ENCODE peak calls at places on chromosomes 6 and 20, in eight cellular contexts. I is NB4, R is A549, A is Peyer's patch, J is testis, M is uterus, H is heart left ventricle, L is body of pancreas. P is an unnamed sample.

GRCh38 chr20:51228763-51229162 is 205.9 kb upstream of the KCNG1 start:
- DNase-seq in R (no peak), H (no peak), I (no peak), A (no peak), L (no peak), M (no peak), J (no peak), P (no peak)

GRCh38 chr6:96542702-96543101 is 20.2 kb upstream of the FHL5 start:
- DNase-seq in A (no peak), I (no peak), J (no peak), H (no peak), M (no peak), R (no peak), L (no peak), P (no peak)

GRCh38 chr20:1818895-1819294 is 76.3 kb upstream of the SIRPA start:
- DNase-seq in M (no peak), L (no peak), I (no peak), J (no peak), H (no peak), R (no peak), A (no peak), P (no peak)

GRCh38 chr20:24785141-24785924 is 163.7 kb upstream of the CST7 start:
- DNase-seq in I (no peak), R (no peak), J (no peak), L (no peak), M (no peak), H (no peak), A (no peak), P (no peak)

GRCh38 chr6:168381726-168382458 is 59.1 kb upstream of the SMOC2 start:
- DNase-seq in R (no peak), I (no peak), H (no peak), J (no peak), A (peak), L (no peak), M (no peak), P (no peak)

GRCh38 chr20:20820104-20820503 is 107.7 kb upstream of the RALGAPA2 start:
- DNase-seq in A (no peak), J (peak), L (peak), H (no peak), I (peak), M (no peak), R (peak), P (no peak)

GRCh38 chr6:45697605-45698004 is 318.1 kb downstream of the CLIC5 start:
- DNase-seq in J (no peak), L (no peak), A (no peak), M (no peak), I (peak), H (no peak), R (no peak), P (no peak)

GRCh38 chr6:139920027-139920851 is 545.8 kb upstream of the CITED2 start:
- DNase-seq in H (no peak), R (no peak), M (no peak), J (no peak), A (no peak), I (peak), L (no peak), P (no peak)

GRCh38 chr20:10370091-10370887 is 63.7 kb downstream of the MKKS start:
- DNase-seq in H (no peak), R (peak), J (no peak), L (no peak), M (no peak), I (no peak), A (no peak), P (no peak)

GRCh38 chr20:57523782-57524181 is 1.2 kb downstream of the CTCFL start:
- DNase-seq in I (no peak), A (no peak), R (no peak), M (no peak), J (no peak), L (no peak), H (no peak), P (no peak)

GRCh38 chr20:44231193-44231592 is 15.9 kb upstream of the GDAP1L1 start:
- DNase-seq in I (no peak), M (no peak), A (no peak), R (no peak), J (no peak), L (no peak), H (no peak), P (no peak)

GRCh38 chr6:160041608-160042007 is 72.7 kb downstream of the IGF2R start:
- DNase-seq in I (no peak), H (peak), J (peak), R (no peak), M (no peak), L (peak), A (no peak), P (peak)

GRCh38 chr6:37807656-37808055 is 11.9 kb upstream of the ZFAND3 start:
- DNase-seq in R (no peak), I (no peak), L (peak), H (no peak), J (peak), A (no peak), M (no peak), P (peak)

GRCh38 chr20:1038205-1038604 is 36.1 kb upstream of the RSPO4 start:
- DNase-seq in A (no peak), L (no peak), I (no peak), M (no peak), H (no peak), J (no peak), R (no peak), P (no peak)

GRCh38 chr6:38063973-38064372 is 244.4 kb downstream of the ZFAND3 start:
- DNase-seq in A (no peak), I (no peak), M (no peak), H (no peak), J (no peak), L (no peak), R (no peak), P (no peak)

GRCh38 chr6:144931172-144932035 is 646.3 kb downstream of the UTRN start:
- DNase-seq in M (no peak), I (peak), L (peak), H (no peak), R (peak), A (no peak), J (peak), P (no peak)

GRCh38 chr6:131652472-131652871 is 15.4 kb downstream of the ENPP3 start:
- DNase-seq in M (no peak), L (no peak), I (no peak), J (no peak), R (no peak), H (no peak), A (no peak), P (no peak)

GRCh38 chr6:125584468-125584939 is 164.9 kb upstream of the HEY2 start:
- DNase-seq in M (no peak), H (peak), R (no peak), A (no peak), L (no peak), I (no peak), J (peak), P (peak)

GRCh38 chr6:36432151-36432633 is 10.5 kb downstream of the PXT1 start:
- DNase-seq in R (no peak), J (no peak), M (no peak), A (no peak), I (no peak), H (no peak), L (no peak), P (no peak)

GRCh38 chr6:49515485-49516146 is 15.9 kb downstream of the GLYATL3 start:
- DNase-seq in R (no peak), L (no peak), M (no peak), H (no peak), A (no peak), I (no peak), J (no peak), P (no peak)

GRCh38 chr20:19274412-19275015 is 62.1 kb downstream of the SLC24A3 start:
- DNase-seq in J (peak), A (no peak), L (no peak), R (no peak), I (no peak), H (peak), M (peak), P (peak)

GRCh38 chr20:32972181-32973076 is 31.8 kb downstream of the SUN5 start:
- DNase-seq in J (no peak), A (no peak), I (peak), L (no peak), M (no peak), H (no peak), R (no peak), P (no peak)

GRCh38 chr6:135880066-135880972 is 28.8 kb downstream of the PDE7B start:
- DNase-seq in R (peak), J (no peak), H (no peak), I (peak), A (no peak), M (no peak), L (no peak), P (no peak)

GRCh38 chr6:35037289-35038038 is 103.7 kb downstream of the TCP11 start:
- DNase-seq in M (no peak), H (no peak), J (no peak), R (no peak), L (no peak), A (no peak), I (no peak), P (no peak)

GRCh38 chr20:33130553-33130952 is 37.4 kb upstream of the BPIFA2 start:
- DNase-seq in R (no peak), J (no peak), M (no peak), H (no peak), I (no peak), A (no peak), L (no peak), P (peak)

GRCh38 chr6:144144996-144145395 is 5.3 kb upstream of the STX11 start:
- DNase-seq in M (no peak), I (no peak), A (no peak), J (no peak), H (no peak), L (no peak), R (no peak), P (no peak)

GRCh38 chr6:166724576-166724975 is 97.5 kb upstream of the RPS6KA2 start:
- DNase-seq in A (no peak), H (no peak), L (no peak), R (no peak), I (no peak), J (no peak), M (no peak), P (no peak)

GRCh38 chr6:134171517-134171916 is 119.1 kb upstream of the SLC2A12 start:
- DNase-seq in L (no peak), I (no peak), R (no peak), J (no peak), H (no peak), M (no peak), A (no peak), P (no peak)

GRCh38 chr20:30286157-30286556 is 971.3 kb upstream of the DEFB115 start:
- DNase-seq in L (peak), A (no peak), R (no peak), H (no peak), M (no peak), J (no peak), I (no peak), P (no peak)

GRCh38 chr20:64156136-64156885 is 7.9 kb upstream of the MYT1 start:
- DNase-seq in J (no peak), H (no peak), L (no peak), R (no peak), A (no peak), M (no peak), I (no peak), P (no peak)

GRCh38 chr20:4898845-4899244 is 102.5 kb downstream of the SLC23A2 start:
- DNase-seq in L (no peak), J (no peak), I (no peak), A (no peak), M (no peak), H (no peak), R (no peak), P (no peak)

GRCh38 chr6:41720783-41721182 is 14.6 kb downstream of the TFEB start:
- DNase-seq in L (no peak), A (no peak), J (no peak), M (no peak), H (no peak), R (no peak), I (no peak), P (no peak)

GRCh38 chr6:107811591-107812218 is 12.4 kb downstream of the SCML4 start:
- DNase-seq in H (no peak), I (no peak), M (no peak), L (peak), J (peak), A (no peak), R (peak), P (no peak)

GRCh38 chr6:93727447-93727846 is 308.1 kb upstream of the EPHA7 start:
- DNase-seq in I (no peak), J (no peak), H (no peak), L (no peak), R (no peak), M (no peak), A (no peak), P (no peak)

GRCh38 chr6:75819776-75820487 is 70.9 kb downstream of the MYO6 start:
- DNase-seq in J (no peak), R (no peak), A (no peak), M (no peak), I (no peak), L (no peak), H (no peak), P (no peak)

GRCh38 chr6:34556493-34556892 is 364 bp upstream of the SPDEF start:
- DNase-seq in A (no peak), L (no peak), I (no peak), M (no peak), J (no peak), R (no peak), H (no peak), P (no peak)

GRCh38 chr6:93299622-93300021 is 119.7 kb downstream of the EPHA7 start:
- DNase-seq in M (no peak), R (no peak), H (no peak), L (no peak), J (no peak), A (no peak), I (no peak), P (no peak)

GRCh38 chr6:155228549-155229166 is 35.2 kb upstream of the CLDN20 start:
- DNase-seq in R (no peak), L (no peak), A (no peak), J (no peak), M (no peak), I (no peak), H (no peak), P (no peak)

GRCh38 chr6:133863228-133863627 is 25.7 kb upstream of the TCF21 start:
- DNase-seq in M (no peak), J (no peak), H (no peak), R (no peak), L (no peak), I (no peak), A (no peak), P (no peak)

DNA sequence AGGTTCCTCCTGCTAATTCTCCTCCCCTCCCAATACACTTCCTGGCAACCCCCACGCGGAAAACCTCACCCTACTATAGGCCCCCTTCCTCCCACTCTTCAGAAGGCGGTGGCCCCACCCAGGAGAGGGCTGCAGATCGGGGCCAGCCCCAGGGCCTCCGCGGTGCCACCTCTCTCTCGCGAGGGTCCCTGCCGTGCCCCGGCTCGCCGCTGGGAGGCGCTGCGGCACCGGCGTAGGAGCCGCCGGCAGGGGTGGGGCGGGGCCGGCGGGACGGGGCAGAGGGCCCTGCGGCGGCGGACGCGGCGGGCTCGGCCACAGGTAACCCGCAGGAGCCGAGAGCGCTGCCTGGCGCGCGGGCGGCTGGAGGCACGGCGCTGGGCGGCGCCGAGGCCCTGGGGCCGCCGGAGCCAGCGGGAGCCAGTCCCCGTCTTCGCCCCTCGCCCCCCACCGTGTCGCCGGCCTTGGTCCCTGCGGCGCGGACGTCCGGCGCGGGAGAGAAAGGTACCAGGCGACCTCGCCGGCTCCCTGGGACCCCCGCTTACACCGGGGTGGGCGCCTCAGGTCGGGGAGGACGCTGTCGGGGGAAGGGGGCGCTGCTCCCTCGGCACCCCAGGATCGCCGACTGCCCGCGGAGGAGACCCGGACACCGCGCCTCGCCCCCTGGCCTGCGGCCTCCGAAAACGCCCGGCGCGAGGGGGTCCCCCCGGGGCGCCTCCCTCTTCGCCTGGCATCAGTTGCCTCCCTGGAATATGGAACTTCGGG is at the start of gene ANKRD6:
- DNase-seq in H (peak), A (peak), L (peak), R (peak), M (peak), I (peak), J (peak), P (peak)
- TF ChIP-seq POLR2A in H (peak), A (no peak), L (peak), R (no peak), M (no peak), I (no peak), J (no peak), P (no peak)

GRCh38 chr6:27178001-27178730 is 69.3 kb upstream of the PRSS16 start:
- DNase-seq in I (peak), H (peak), J (peak), A (no peak), M (peak), L (peak), R (peak), P (peak)
- TF ChIP-seq POLR2A in I (peak), H (peak), J (no peak), A (no peak), M (peak), L (no peak), R (no peak), P (no peak)

GRCh38 chr20:7916648-7917047 is 23.6 kb downstream of the HAO1 start:
- DNase-seq in A (no peak), H (no peak), J (no peak), L (no peak), M (no peak), I (no peak), R (no peak), P (no peak)
- TF ChIP-seq POLR2A in A (no peak), H (no peak), J (no peak), L (no peak), M (no peak), I (no peak), R (no peak), P (no peak)

DNA sequence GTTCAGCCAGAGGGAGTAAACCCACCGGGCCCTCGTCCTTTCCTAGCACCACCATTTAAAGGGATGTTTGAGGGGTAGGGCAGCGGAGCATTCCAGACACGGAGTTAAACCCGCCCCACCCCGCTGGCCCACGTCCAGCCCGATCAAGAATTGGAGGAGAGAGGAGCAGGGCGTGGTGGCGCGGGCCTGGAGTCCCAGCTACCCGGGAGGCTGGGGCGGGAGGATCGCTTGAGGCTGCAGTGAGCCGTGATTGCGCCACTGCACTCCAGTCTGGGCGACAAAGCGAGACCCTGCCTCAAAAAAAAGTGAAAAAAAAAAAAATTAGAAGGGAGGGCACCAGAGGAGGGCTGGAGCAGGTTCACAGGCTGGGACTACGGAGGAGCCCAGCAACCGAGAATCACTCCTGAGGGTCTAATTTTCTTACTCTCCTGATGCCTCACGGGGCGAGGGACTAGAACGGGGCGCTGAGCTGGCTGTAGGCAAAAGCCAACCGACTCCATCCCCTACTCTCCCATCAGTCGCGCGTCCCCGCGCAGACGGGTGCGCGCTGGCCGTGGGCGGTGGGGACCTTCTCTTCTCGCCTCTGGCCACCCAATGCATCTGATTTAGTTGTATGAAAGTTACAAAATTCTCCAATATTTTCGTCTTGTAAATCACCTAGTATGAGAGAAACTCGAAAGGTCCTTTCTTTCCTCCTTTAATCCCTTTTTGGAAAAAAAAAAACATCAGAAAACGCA is 6.1 kb upstream of the HSPA1B start:
- DNase-seq in I (peak), A (peak), H (peak), L (peak), R (peak), J (peak), M (peak), P (peak)
- TF ChIP-seq POLR2A in I (peak), A (no peak), H (peak), L (no peak), R (no peak), J (no peak), M (peak), P (peak)

GRCh38 chr20:3808544-3808943 is 11.8 kb upstream of the AP5S1 start:
- DNase-seq in L (no peak), J (no peak), I (no peak), A (no peak), R (no peak), M (no peak), H (no peak), P (no peak)

GRCh38 chr20:3805594-3806264 is 9.6 kb downstream of the CDC25B start:
- DNase-seq in I (peak), H (peak), R (no peak), M (no peak), L (no peak), J (no peak), A (peak), P (no peak)

GRCh38 chr20:3804781-3805180 is 8.7 kb downstream of the CDC25B start:
- DNase-seq in H (peak), R (no peak), I (no peak), M (no peak), J (no peak), L (no peak), A (peak), P (no peak)

GRCh38 chr20:3811421-3812258 is 8.7 kb upstream of the AP5S1 start:
- DNase-seq in J (peak), M (peak), L (peak), H (peak), I (peak), R (peak), A (peak), P (peak)

DNA sequence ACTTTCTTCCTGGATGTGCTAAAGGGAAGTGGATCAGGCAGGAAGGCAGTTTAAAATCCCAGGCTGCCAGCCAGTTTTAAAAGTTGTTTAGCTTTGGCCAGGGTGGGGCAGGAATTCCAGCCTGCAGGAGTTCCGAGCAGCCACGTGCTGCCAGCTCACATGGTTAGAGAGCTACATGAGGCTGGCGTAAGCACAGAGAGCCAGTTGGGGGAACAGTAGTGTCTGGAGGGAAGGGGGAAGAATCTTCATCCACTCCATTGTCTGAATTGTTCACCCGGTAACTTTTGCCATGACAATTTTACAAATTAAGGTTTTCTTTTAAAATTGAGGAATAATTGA is 12.0 kb downstream of the CDC25B start:
- DNase-seq in H (peak), A (peak), R (peak), M (peak), L (peak), I (no peak), J (peak), P (peak)
- TF ChIP-seq POLR2A in H (peak), A (peak), R (no peak), M (peak), L (no peak), I (no peak), J (no peak), P (peak)

P was measured in gastrocnemius medialis.